ENCODE peak calls at places on chromosomes 16 and 17, in five cellular contexts. One of them, this sample, is unnamed.

GRCh38 chr16:31186176-31186575 is 6.2 kb downstream of the FUS start:
- DNase-seq in heart right ventricle: no peak
- DNase-seq in GM23338: no peak
- DNase-seq in lung: no peak
- DNase-seq in HFF-Myc: no peak
- DNase-seq in this sample: no peak

GRCh38 chr16:10754941-10755340 is 11.3 kb downstream of the NUBP1 start:
- DNase-seq in HFF-Myc: no peak
- DNase-seq in lung: no peak
- DNase-seq in GM23338: no peak
- DNase-seq in heart right ventricle: no peak
- DNase-seq in this sample: no peak

GRCh38 chr17:14316131-14316854 is 15.4 kb downstream of the HS3ST3B1 start:
- DNase-seq in heart right ventricle: no peak
- DNase-seq in lung: no peak
- DNase-seq in GM23338: no peak
- DNase-seq in HFF-Myc: no peak
- DNase-seq in this sample: no peak

GRCh38 chr17:56599566-56599965 is 6.1 kb downstream of the NOG start:
- DNase-seq in GM23338: no peak
- DNase-seq in heart right ventricle: no peak
- DNase-seq in HFF-Myc: no peak
- DNase-seq in lung: no peak
- DNase-seq in this sample: no peak

GRCh38 chr16:64711596-64711995 is 410.3 kb downstream of the CDH11 start:
- DNase-seq in HFF-Myc: no peak
- DNase-seq in heart right ventricle: no peak
- DNase-seq in GM23338: no peak
- DNase-seq in lung: no peak
- DNase-seq in this sample: no peak

GRCh38 chr17:5410594-5411272 is 8.7 kb downstream of the NUP88 start:
- DNase-seq in heart right ventricle: no peak
- DNase-seq in HFF-Myc: no peak
- DNase-seq in GM23338: no peak
- DNase-seq in lung: no peak
- DNase-seq in this sample: no peak

GRCh38 chr17:50482110-50482509 is 3.5 kb downstream of the RSAD1 start:
- DNase-seq in heart right ventricle: no peak
- DNase-seq in lung: no peak
- DNase-seq in GM23338: no peak
- DNase-seq in HFF-Myc: no peak
- DNase-seq in this sample: no peak

GRCh38 chr16:31452631-31453106 is 6.6 kb upstream of the ARMC5 start:
- DNase-seq in HFF-Myc: peak
- DNase-seq in heart right ventricle: no peak
- DNase-seq in lung: no peak
- DNase-seq in GM23338: peak
- DNase-seq in this sample: no peak

GRCh38 chr16:4713663-4714501 is 20.2 kb downstream of the ANKS3 start:
- DNase-seq in lung: no peak
- DNase-seq in heart right ventricle: no peak
- DNase-seq in HFF-Myc: no peak
- DNase-seq in GM23338: peak
- DNase-seq in this sample: no peak

GRCh38 chr16:88768041-88768876 is 16.8 kb downstream of the PIEZO1 start:
- DNase-seq in heart right ventricle: no peak
- DNase-seq in HFF-Myc: no peak
- DNase-seq in GM23338: no peak
- DNase-seq in lung: peak
- DNase-seq in this sample: no peak

GRCh38 chr16:54128629-54129230 is 157.9 kb downstream of the IRX3 start:
- DNase-seq in GM23338: no peak
- DNase-seq in heart right ventricle: no peak
- DNase-seq in HFF-Myc: no peak
- DNase-seq in lung: no peak
- DNase-seq in this sample: no peak

GRCh38 chr17:63751806-63752205 is 10.2 kb upstream of the STRADA start:
- DNase-seq in heart right ventricle: no peak
- DNase-seq in lung: no peak
- DNase-seq in GM23338: no peak
- DNase-seq in HFF-Myc: no peak
- DNase-seq in this sample: no peak

GRCh38 chr16:11552445-11552844 is 34.3 kb downstream of the LITAF start:
- DNase-seq in heart right ventricle: peak
- DNase-seq in HFF-Myc: no peak
- DNase-seq in GM23338: no peak
- DNase-seq in lung: no peak
- DNase-seq in this sample: no peak

GRCh38 chr17:63587770-63588169 is 12.9 kb upstream of the TACO1 start:
- DNase-seq in GM23338: no peak
- DNase-seq in HFF-Myc: no peak
- DNase-seq in lung: no peak
- DNase-seq in heart right ventricle: no peak
- DNase-seq in this sample: no peak

GRCh38 chr17:42698736-42699414 is 16.5 kb downstream of the CNTNAP1 start:
- DNase-seq in GM23338: no peak
- DNase-seq in heart right ventricle: peak
- DNase-seq in lung: no peak
- DNase-seq in HFF-Myc: no peak
- DNase-seq in this sample: no peak

GRCh38 chr17:7004398-7005253 is 7.8 kb upstream of the RNASEK start:
- DNase-seq in HFF-Myc: peak
- DNase-seq in lung: no peak
- DNase-seq in GM23338: peak
- DNase-seq in heart right ventricle: peak
- DNase-seq in this sample: no peak

GRCh38 chr16:64122177-64122576 is 999.7 kb downstream of the CDH11 start:
- DNase-seq in HFF-Myc: no peak
- DNase-seq in GM23338: no peak
- DNase-seq in heart right ventricle: no peak
- DNase-seq in lung: no peak
- DNase-seq in this sample: no peak

GRCh38 chr17:538096-538973 is 176.3 kb downstream of the VPS53 start:
- DNase-seq in lung: no peak
- DNase-seq in heart right ventricle: no peak
- DNase-seq in GM23338: peak
- DNase-seq in HFF-Myc: no peak
- DNase-seq in this sample: no peak

GRCh38 chr16:4207683-4208528 is 34.0 kb downstream of the SRL start:
- DNase-seq in GM23338: no peak
- DNase-seq in lung: no peak
- DNase-seq in heart right ventricle: no peak
- DNase-seq in HFF-Myc: no peak
- DNase-seq in this sample: no peak

GRCh38 chr16:88415381-88416323 is 32.9 kb downstream of the ZNF469 start:
- DNase-seq in HFF-Myc: no peak
- DNase-seq in lung: no peak
- DNase-seq in heart right ventricle: no peak
- DNase-seq in GM23338: no peak
- DNase-seq in this sample: no peak

GRCh38 chr16:47019563-47019962 is 46.1 kb upstream of the DNAJA2 start:
- DNase-seq in HFF-Myc: no peak
- DNase-seq in lung: no peak
- DNase-seq in heart right ventricle: no peak
- DNase-seq in GM23338: no peak
- DNase-seq in this sample: no peak

GRCh38 chr17:77098884-77099545 is 41.8 kb upstream of the SEC14L1 start:
- DNase-seq in GM23338: no peak
- DNase-seq in heart right ventricle: peak
- DNase-seq in lung: peak
- DNase-seq in HFF-Myc: no peak
- DNase-seq in this sample: no peak

GRCh38 chr17:64146418-64147109 is 16.6 kb upstream of the ERN1 start:
- DNase-seq in heart right ventricle: peak
- DNase-seq in GM23338: peak
- DNase-seq in HFF-Myc: no peak
- DNase-seq in lung: peak
- DNase-seq in this sample: peak

GRCh38 chr17:6408271-6408670 is 26.6 kb downstream of the AIPL1 start:
- DNase-seq in HFF-Myc: no peak
- DNase-seq in GM23338: no peak
- DNase-seq in lung: no peak
- DNase-seq in heart right ventricle: no peak
- DNase-seq in this sample: no peak

GRCh38 chr17:55238931-55239297 is 25.8 kb upstream of the HLF start:
- DNase-seq in heart right ventricle: peak
- DNase-seq in GM23338: peak
- DNase-seq in lung: no peak
- DNase-seq in HFF-Myc: no peak
- DNase-seq in this sample: no peak

GRCh38 chr16:77306050-77306616 is 106.9 kb downstream of the SYCE1L start:
- DNase-seq in HFF-Myc: no peak
- DNase-seq in GM23338: no peak
- DNase-seq in heart right ventricle: no peak
- DNase-seq in lung: no peak
- DNase-seq in this sample: no peak

GRCh38 chr16:84086996-84087395 is 29.7 kb downstream of the MBTPS1 start:
- DNase-seq in HFF-Myc: no peak
- DNase-seq in lung: no peak
- DNase-seq in heart right ventricle: no peak
- DNase-seq in GM23338: no peak
- DNase-seq in this sample: no peak

GRCh38 chr16:57795431-57795878 is 6.8 kb downstream of the KIFC3 start:
- DNase-seq in heart right ventricle: peak
- DNase-seq in lung: peak
- DNase-seq in GM23338: peak
- DNase-seq in HFF-Myc: no peak
- DNase-seq in this sample: no peak

GRCh38 chr17:5418858-5419355 is 555 bp downstream of the NUP88 start:
- DNase-seq in lung: peak
- DNase-seq in GM23338: peak
- DNase-seq in HFF-Myc: no peak
- DNase-seq in heart right ventricle: peak
- DNase-seq in this sample: no peak

GRCh38 chr17:4155980-4156620 is 13.1 kb downstream of the CYB5D2 start:
- DNase-seq in HFF-Myc: no peak
- DNase-seq in heart right ventricle: no peak
- DNase-seq in lung: no peak
- DNase-seq in GM23338: no peak
- DNase-seq in this sample: no peak

GRCh38 chr17:67546578-67547527 is 169.8 kb downstream of the PITPNC1 start:
- DNase-seq in HFF-Myc: no peak
- DNase-seq in heart right ventricle: peak
- DNase-seq in lung: peak
- DNase-seq in GM23338: peak
- DNase-seq in this sample: peak
- TF ChIP-seq CTCF in HFF-Myc: no peak
- TF ChIP-seq CTCF in heart right ventricle: no peak
- TF ChIP-seq CTCF in lung: no peak
- TF ChIP-seq CTCF in GM23338: no peak
- TF ChIP-seq CTCF in this sample: no peak

GRCh38 chr17:35982409-35983191 is 1.3 kb upstream of the CCL16 start:
- DNase-seq in GM23338: no peak
- DNase-seq in HFF-Myc: no peak
- DNase-seq in lung: no peak
- DNase-seq in heart right ventricle: no peak
- DNase-seq in this sample: no peak

GRCh38 chr17:35984140-35984539 is 2.4 kb downstream of the CCL14 start:
- DNase-seq in lung: no peak
- DNase-seq in HFF-Myc: no peak
- DNase-seq in heart right ventricle: no peak
- DNase-seq in GM23338: no peak
- DNase-seq in this sample: no peak

GRCh38 chr17:35978346-35978745 is 3.0 kb downstream of the CCL16 start:
- DNase-seq in HFF-Myc: no peak
- DNase-seq in heart right ventricle: no peak
- DNase-seq in GM23338: no peak
- DNase-seq in lung: no peak
- DNase-seq in this sample: no peak

GRCh38 chr17:35981246-35981645 is at the start of gene CCL16:
- DNase-seq in GM23338: no peak
- DNase-seq in HFF-Myc: no peak
- DNase-seq in heart right ventricle: no peak
- DNase-seq in lung: no peak
- DNase-seq in this sample: no peak

GRCh38 chr17:35981908-35982330 is 622 bp upstream of the CCL16 start:
- DNase-seq in lung: no peak
- DNase-seq in heart right ventricle: no peak
- DNase-seq in GM23338: peak
- DNase-seq in HFF-Myc: no peak
- DNase-seq in this sample: no peak
- TF ChIP-seq CTCF in lung: no peak
- TF ChIP-seq CTCF in heart right ventricle: no peak
- TF ChIP-seq CTCF in GM23338: peak
- TF ChIP-seq CTCF in HFF-Myc: no peak
- TF ChIP-seq CTCF in this sample: no peak

GRCh38 chr17:45783593-45784292 is 377 bp upstream of the CRHR1 start:
- DNase-seq in HFF-Myc: no peak
- DNase-seq in heart right ventricle: peak
- DNase-seq in lung: no peak
- DNase-seq in GM23338: peak
- DNase-seq in this sample: no peak

GRCh38 chr17:45777388-45777787 is 6.7 kb upstream of the CRHR1 start:
- DNase-seq in lung: no peak
- DNase-seq in heart right ventricle: no peak
- DNase-seq in GM23338: no peak
- DNase-seq in HFF-Myc: no peak
- DNase-seq in this sample: no peak

GRCh38 chr17:45784293-45784582 is at the start of gene CRHR1:
- DNase-seq in HFF-Myc: no peak
- DNase-seq in heart right ventricle: no peak
- DNase-seq in lung: no peak
- DNase-seq in GM23338: no peak
- DNase-seq in this sample: no peak

GRCh38 chr17:45782889-45783592 is 1.1 kb upstream of the CRHR1 start:
- DNase-seq in HFF-Myc: no peak
- DNase-seq in GM23338: peak
- DNase-seq in lung: no peak
- DNase-seq in heart right ventricle: no peak
- DNase-seq in this sample: no peak

GRCh38 chr17:45780921-45781320 is 3.2 kb upstream of the CRHR1 start:
- DNase-seq in GM23338: no peak
- DNase-seq in heart right ventricle: no peak
- DNase-seq in HFF-Myc: no peak
- DNase-seq in lung: no peak
- DNase-seq in this sample: no peak
- TF ChIP-seq CTCF in GM23338: no peak
- TF ChIP-seq CTCF in heart right ventricle: no peak
- TF ChIP-seq CTCF in HFF-Myc: no peak
- TF ChIP-seq CTCF in lung: no peak
- TF ChIP-seq CTCF in this sample: no peak

GRCh38 chr17:61494325-61495160 is 42.3 kb downstream of the TBX4 start:
- DNase-seq in heart right ventricle: no peak
- DNase-seq in lung: no peak
- DNase-seq in HFF-Myc: no peak
- DNase-seq in GM23338: no peak
- DNase-seq in this sample: no peak

GRCh38 chr17:61495161-61495857 is 43.1 kb downstream of the TBX4 start:
- DNase-seq in heart right ventricle: no peak
- DNase-seq in GM23338: no peak
- DNase-seq in lung: no peak
- DNase-seq in HFF-Myc: no peak
- DNase-seq in this sample: no peak

GRCh38 chr17:61491981-61492380 is 39.8 kb downstream of the TBX4 start:
- DNase-seq in HFF-Myc: no peak
- DNase-seq in GM23338: no peak
- DNase-seq in heart right ventricle: no peak
- DNase-seq in lung: no peak
- DNase-seq in this sample: no peak

GRCh38 chr17:61490540-61490975 is 38.3 kb downstream of the TBX4 start:
- DNase-seq in heart right ventricle: no peak
- DNase-seq in HFF-Myc: no peak
- DNase-seq in GM23338: no peak
- DNase-seq in lung: no peak
- DNase-seq in this sample: peak

GRCh38 chr17:61492759-61493526 is 40.7 kb downstream of the TBX4 start:
- DNase-seq in heart right ventricle: no peak
- DNase-seq in lung: no peak
- DNase-seq in HFF-Myc: no peak
- DNase-seq in GM23338: no peak
- DNase-seq in this sample: peak
- TF ChIP-seq CTCF in heart right ventricle: no peak
- TF ChIP-seq CTCF in lung: no peak
- TF ChIP-seq CTCF in HFF-Myc: no peak
- TF ChIP-seq CTCF in GM23338: peak
- TF ChIP-seq CTCF in this sample: no peak